ENCODE peak calls at places on chromosomes 7 and 10, in five cellular contexts. S, Z, V, T and D are unnamed samples. For H3K4me1, the result is how much of the 10 kb centered on the place peaks cover.

GRCh38 chr10:117609095-117609821 is 66.7 kb downstream of the EMX2 start:
- DNase-seq in S (no peak), Z (peak), V (peak), T (peak), D (no peak)

GRCh38 chr7:41972270-41972669 is 264.7 kb downstream of the GLI3 start:
- DNase-seq in S (no peak), Z (no peak), V (no peak), T (no peak), D (no peak)

GRCh38 chr10:11838298-11838852 is 15.2 kb downstream of the PROSER2 start:
- DNase-seq in S (no peak), Z (no peak), V (no peak), T (no peak), D (no peak)

GRCh38 chr10:34047389-34047788 is 712.9 kb upstream of the NRP1 start:
- DNase-seq in S (no peak), Z (no peak), V (no peak), T (no peak), D (no peak)

GRCh38 chr7:15602236-15602635 is 40.4 kb upstream of the AGMO start:
- DNase-seq in S (no peak), Z (no peak), V (no peak), T (peak), D (no peak)

GRCh38 chr10:94623572-94623971 is 60.0 kb upstream of the CYP2C18 start:
- DNase-seq in S (no peak), Z (no peak), V (no peak), T (peak), D (no peak)

GRCh38 chr10:84205049-84205852 is 10.9 kb downstream of the CDHR1 start:
- DNase-seq in S (peak), Z (no peak), V (peak), T (peak), D (peak)

GRCh38 chr7:111086532-111086931 is 4.4 kb upstream of the LRRN3 start:
- DNase-seq in S (no peak), Z (no peak), V (peak), T (no peak), D (no peak)

GRCh38 chr7:130274983-130275649 is 8.5 kb downstream of the CPA2 start:
- DNase-seq in S (no peak), Z (no peak), V (no peak), T (no peak), D (no peak)

GRCh38 chr7:155279787-155280445 is 17.8 kb upstream of the INSIG1 start:
- DNase-seq in S (no peak), Z (no peak), V (no peak), T (no peak), D (no peak)

GRCh38 chr10:78594938-78595645 is 473.7 kb upstream of the ZMIZ1 start:
- DNase-seq in S (no peak), Z (no peak), V (no peak), T (no peak), D (no peak)

GRCh38 chr10:75428434-75429158 is 2.8 kb upstream of the LRMDA start:
- DNase-seq in S (no peak), Z (no peak), V (peak), T (no peak), D (peak)

GRCh38 chr7:16320261-16320660 is 101.1 kb downstream of the CRPPA start:
- DNase-seq in S (no peak), Z (no peak), V (no peak), T (no peak), D (no peak)

GRCh38 chr10:48579251-48579960 is 25.5 kb downstream of the ARHGAP22 start:
- DNase-seq in S (no peak), Z (no peak), V (no peak), T (peak), D (no peak)

GRCh38 chr7:100962537-100962936 is 6.8 kb upstream of the MUC12 start:
- DNase-seq in S (no peak), Z (no peak), V (no peak), T (no peak), D (no peak)

GRCh38 chr7:130938661-130939060 is 204.7 kb upstream of the KLF14 start:
- DNase-seq in S (no peak), Z (no peak), V (no peak), T (no peak), D (no peak)

GRCh38 chr10:10824611-10825148 is 193.0 kb upstream of the CELF2 start:
- DNase-seq in S (no peak), Z (no peak), V (no peak), T (peak), D (no peak)

GRCh38 chr7:82481499-82482097 is 38.0 kb upstream of the CACNA2D1 start:
- DNase-seq in S (no peak), Z (no peak), V (peak), T (peak), D (no peak)

GRCh38 chr7:139482662-139483466 is 609 bp downstream of the KLRG2 start:
- DNase-seq in S (peak), Z (no peak), V (no peak), T (peak), D (no peak)

DNA sequence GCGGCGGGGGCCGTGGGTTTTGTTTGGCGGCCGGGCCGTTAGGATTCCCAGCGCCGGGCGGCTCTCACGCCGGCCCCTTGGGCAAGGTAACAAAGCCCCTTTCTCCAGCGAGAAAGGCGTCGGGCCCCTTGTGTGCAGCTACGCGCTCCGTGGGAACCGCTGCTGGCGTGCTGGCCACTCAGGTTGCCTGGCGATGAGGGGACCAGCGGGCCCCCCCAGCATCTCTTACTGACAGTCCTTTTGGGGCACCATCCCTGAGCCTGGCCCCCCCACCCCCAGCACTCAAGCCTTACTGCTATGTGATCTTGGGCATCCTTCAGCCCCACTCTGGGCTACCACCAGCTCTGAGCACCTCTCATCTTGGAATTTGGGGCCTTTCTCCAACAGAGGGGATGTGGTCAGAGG is 1.8 kb downstream of the LFNG start:
- DNase-seq in S (no peak), Z (no peak), V (no peak), T (no peak), D (no peak)
- H3K4me1 ChIP-seq in S (under half), Z (half or more), V (half or more), T (under half), D (half or more)

GRCh38 chr7:148500978-148501377 is 89.6 kb upstream of the C7orf33 start:
- DNase-seq in S (no peak), Z (no peak), V (no peak), T (no peak), D (no peak)

GRCh38 chr7:148503900-148504487 is 86.6 kb upstream of the C7orf33 start:
- DNase-seq in S (no peak), Z (no peak), V (peak), T (peak), D (no peak)

GRCh38 chr7:148505955-148506354 is 84.6 kb upstream of the C7orf33 start:
- DNase-seq in S (no peak), Z (no peak), V (no peak), T (no peak), D (no peak)

GRCh38 chr7:148501707-148502139 is 88.8 kb upstream of the C7orf33 start:
- DNase-seq in S (peak), Z (no peak), V (peak), T (peak), D (no peak)
- H3K27ac ChIP-seq in S (no peak), Z (no peak), V (no peak), T (peak), D (no peak)

DNA sequence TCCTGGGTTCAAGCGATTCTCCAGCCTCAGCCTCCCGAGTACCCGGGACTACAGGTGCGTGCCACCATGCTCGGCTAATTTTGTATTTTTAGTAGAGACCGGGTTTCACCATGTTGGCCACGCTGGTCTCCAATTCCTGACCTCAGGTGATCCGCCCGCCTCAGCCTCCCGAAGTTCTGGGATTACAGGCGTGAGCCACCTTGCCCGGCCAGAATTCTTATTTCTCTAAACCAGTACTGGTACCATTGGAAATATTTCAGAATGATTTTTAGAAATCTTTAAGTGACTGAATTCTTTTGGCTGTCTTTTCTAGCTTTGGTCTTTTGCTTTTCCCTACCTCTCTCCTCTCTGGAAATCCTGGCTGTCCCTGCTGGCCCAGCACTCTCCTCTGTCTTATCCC is 2.8 kb downstream of the GNAI1 start:
- DNase-seq in S (no peak), Z (no peak), V (no peak), T (no peak), D (no peak)
- H3K4me1 ChIP-seq in S (under half), Z (under half), V (under half), T (under half), D (under half)

GRCh38 chr7:128115326-128115820 is 84.1 kb upstream of the LRRC4 start:
- DNase-seq in S (peak), Z (peak), V (peak), T (no peak), D (no peak)
- H3K27ac ChIP-seq in S (no peak), Z (no peak), V (no peak), T (no peak), D (no peak)